ENCODE peak calls at places on chromosome 16, in eight cellular contexts. B, X, S, D, K, U, W and F are unnamed samples.

GRCh38 chr16:57245472-57246113 is 534 bp downstream of the ARL2BP start:
- DNase-seq in B (no peak), X (no peak), S (no peak), D (no peak), K (peak), U (no peak), W (no peak), F (no peak)

GRCh38 chr16:28863929-28864886 is 565 bp downstream of the SH2B1 start:
- DNase-seq in B (no peak), X (no peak), S (no peak), D (no peak), K (no peak), U (no peak), W (no peak), F (no peak)

GRCh38 chr16:68084504-68085258 is 489 bp upstream of the NFATC3 start:
- DNase-seq in B (peak), X (peak), S (peak), D (peak), K (peak), U (no peak), W (peak), F (peak)

GRCh38 chr16:21194771-21195301 is 16.5 kb downstream of the ZP2 start:
- DNase-seq in B (no peak), X (no peak), S (no peak), D (no peak), K (no peak), U (no peak), W (no peak), F (no peak)

GRCh38 chr16:4924593-4925378 is 12.2 kb downstream of the PPL start:
- DNase-seq in B (no peak), X (no peak), S (no peak), D (no peak), K (no peak), U (no peak), W (no peak), F (no peak)

GRCh38 chr16:65392831-65393565 is 271.1 kb upstream of the CDH11 start:
- DNase-seq in B (no peak), X (no peak), S (no peak), D (no peak), K (no peak), U (peak), W (no peak), F (no peak)

GRCh38 chr16:11363927-11364258 is 18.6 kb downstream of the RMI2 start:
- DNase-seq in B (no peak), X (no peak), S (no peak), D (no peak), K (no peak), U (no peak), W (no peak), F (no peak)

GRCh38 chr16:974606-975312 is 4.0 kb upstream of the LMF1 start:
- DNase-seq in B (no peak), X (no peak), S (no peak), D (no peak), K (no peak), U (no peak), W (no peak), F (no peak)

GRCh38 chr16:57185446-57185944 is 344 bp downstream of the PSME3IP1 start:
- DNase-seq in B (no peak), X (no peak), S (no peak), D (no peak), K (peak), U (no peak), W (no peak), F (no peak)

GRCh38 chr16:10126686-10127085 is 55.5 kb downstream of the GRIN2A start:
- DNase-seq in B (no peak), X (no peak), S (no peak), D (no peak), K (no peak), U (no peak), W (no peak), F (no peak)

GRCh38 chr16:68732068-68732680 is 4.9 kb upstream of the CDH1 start:
- DNase-seq in B (no peak), X (no peak), S (no peak), D (no peak), K (peak), U (no peak), W (no peak), F (no peak)

GRCh38 chr16:76932541-76933211 is 258.3 kb upstream of the MON1B start:
- DNase-seq in B (no peak), X (no peak), S (no peak), D (no peak), K (no peak), U (no peak), W (no peak), F (no peak)

GRCh38 chr16:27795992-27796614 is 246.2 kb downstream of the KATNIP start:
- DNase-seq in B (no peak), X (peak), S (peak), D (peak), K (peak), U (no peak), W (no peak), F (no peak)

GRCh38 chr16:2968738-2969544 is at the start of gene PAQR4:
- DNase-seq in B (peak), X (peak), S (peak), D (peak), K (peak), U (peak), W (peak), F (peak)

GRCh38 chr16:23072084-23072599 is 77.1 kb downstream of the USP31 start:
- DNase-seq in B (no peak), X (no peak), S (no peak), D (no peak), K (no peak), U (peak), W (no peak), F (no peak)

GRCh38 chr16:67163164-67163902 is 1.2 kb upstream of the HSF4 start:
- DNase-seq in B (no peak), X (no peak), S (peak), D (peak), K (peak), U (no peak), W (no peak), F (no peak)

GRCh38 chr16:12459401-12459791 is 344.3 kb downstream of the CPPED1 start:
- DNase-seq in B (no peak), X (no peak), S (no peak), D (no peak), K (no peak), U (no peak), W (no peak), F (no peak)

GRCh38 chr16:8236816-8237215 is 353.5 kb downstream of the TMEM114 start:
- DNase-seq in B (no peak), X (no peak), S (no peak), D (no peak), K (no peak), U (no peak), W (no peak), F (no peak)

GRCh38 chr16:66988197-66988788 is at the start of gene CES4A:
- DNase-seq in B (no peak), X (no peak), S (no peak), D (no peak), K (no peak), U (no peak), W (no peak), F (no peak)

GRCh38 chr16:66776457-66776856 is 24.9 kb downstream of the TERB1 start:
- DNase-seq in B (no peak), X (no peak), S (no peak), D (no peak), K (no peak), U (no peak), W (no peak), F (no peak)